ENCODE peak calls at places on chromosome 10, in four cellular contexts. One of them, this sample, is unnamed.

GRCh38 chr10:3868274-3868669 is 83.3 kb upstream of the KLF6 start:
- DNase-seq in stimulated activated CD4-positive, alpha-beta T cell treated with anti-CD3 and anti-CD28 coated beads, Interleukin-1b, Interleukin-23, amount 100 ng/mL, for 1 hour: no peak
- DNase-seq in RPMI7951: no peak
- DNase-seq in heart right ventricle: no peak
- DNase-seq in this sample: no peak

GRCh38 chr10:34462993-34463392 is 352.1 kb downstream of the PARD3 start:
- DNase-seq in stimulated activated CD4-positive, alpha-beta T cell treated with anti-CD3 and anti-CD28 coated beads, Interleukin-1b, Interleukin-23, amount 100 ng/mL, for 1 hour: no peak
- DNase-seq in RPMI7951: no peak
- DNase-seq in heart right ventricle: no peak
- DNase-seq in this sample: no peak

GRCh38 chr10:115093286-115093775 is at the start of gene ATRNL1:
- DNase-seq in heart right ventricle: peak
- DNase-seq in RPMI7951: peak
- DNase-seq in stimulated activated CD4-positive, alpha-beta T cell treated with anti-CD3 and anti-CD28 coated beads, Interleukin-1b, Interleukin-23, amount 100 ng/mL, for 1 hour: no peak
- DNase-seq in this sample: no peak

GRCh38 chr10:124962421-124962820 is 20.5 kb downstream of the ZRANB1 start:
- DNase-seq in stimulated activated CD4-positive, alpha-beta T cell treated with anti-CD3 and anti-CD28 coated beads, Interleukin-1b, Interleukin-23, amount 100 ng/mL, for 1 hour: no peak
- DNase-seq in RPMI7951: no peak
- DNase-seq in heart right ventricle: no peak
- DNase-seq in this sample: no peak

GRCh38 chr10:95841711-95842498 is 65.9 kb upstream of the CC2D2B start:
- DNase-seq in stimulated activated CD4-positive, alpha-beta T cell treated with anti-CD3 and anti-CD28 coated beads, Interleukin-1b, Interleukin-23, amount 100 ng/mL, for 1 hour: no peak
- DNase-seq in heart right ventricle: no peak
- DNase-seq in RPMI7951: peak
- DNase-seq in this sample: no peak

GRCh38 chr10:49595003-49595712 is 15.0 kb upstream of the SLC18A3 start:
- DNase-seq in RPMI7951: no peak
- DNase-seq in heart right ventricle: no peak
- DNase-seq in stimulated activated CD4-positive, alpha-beta T cell treated with anti-CD3 and anti-CD28 coated beads, Interleukin-1b, Interleukin-23, amount 100 ng/mL, for 1 hour: no peak
- DNase-seq in this sample: no peak

GRCh38 chr10:29254123-29255046 is 34.5 kb upstream of the LYZL1 start:
- DNase-seq in heart right ventricle: no peak
- DNase-seq in RPMI7951: peak
- DNase-seq in stimulated activated CD4-positive, alpha-beta T cell treated with anti-CD3 and anti-CD28 coated beads, Interleukin-1b, Interleukin-23, amount 100 ng/mL, for 1 hour: no peak
- DNase-seq in this sample: no peak

GRCh38 chr10:70477661-70478162 is 855 bp upstream of the PALD1 start:
- DNase-seq in stimulated activated CD4-positive, alpha-beta T cell treated with anti-CD3 and anti-CD28 coated beads, Interleukin-1b, Interleukin-23, amount 100 ng/mL, for 1 hour: peak
- DNase-seq in heart right ventricle: peak
- DNase-seq in RPMI7951: peak
- DNase-seq in this sample: no peak

GRCh38 chr10:47408606-47409005 is 24.5 kb upstream of the ZNF488 start:
- DNase-seq in stimulated activated CD4-positive, alpha-beta T cell treated with anti-CD3 and anti-CD28 coated beads, Interleukin-1b, Interleukin-23, amount 100 ng/mL, for 1 hour: no peak
- DNase-seq in heart right ventricle: no peak
- DNase-seq in RPMI7951: no peak
- DNase-seq in this sample: no peak

GRCh38 chr10:36504752-36505151 is 620.6 kb upstream of the ANKRD30A start:
- DNase-seq in RPMI7951: no peak
- DNase-seq in heart right ventricle: no peak
- DNase-seq in stimulated activated CD4-positive, alpha-beta T cell treated with anti-CD3 and anti-CD28 coated beads, Interleukin-1b, Interleukin-23, amount 100 ng/mL, for 1 hour: no peak
- DNase-seq in this sample: no peak

GRCh38 chr10:72083234-72084093 is 4.9 kb downstream of the SPOCK2 start:
- DNase-seq in heart right ventricle: no peak
- DNase-seq in stimulated activated CD4-positive, alpha-beta T cell treated with anti-CD3 and anti-CD28 coated beads, Interleukin-1b, Interleukin-23, amount 100 ng/mL, for 1 hour: no peak
- DNase-seq in RPMI7951: no peak
- DNase-seq in this sample: no peak

This sample was measured in left lung.